ENCODE peak calls at places on chromosome 18, in six cellular contexts. Y is ovary, Q is psoas muscle, S is AG10803, V is Peyer's patch, R is right atrium auricular region. N is an unnamed sample.

GRCh38 chr18:49227456-49227855 is 233.0 kb downstream of the DYM start:
- DNase-seq in S (no peak), Y (no peak), Q (no peak), V (no peak), R (no peak), N (no peak)

GRCh38 chr18:67646890-67647289 is 130.4 kb upstream of the DSEL start:
- DNase-seq in S (no peak), R (no peak), Y (no peak), Q (no peak), V (no peak), N (no peak)

GRCh38 chr18:27181726-27182125 is 3.4 kb downstream of the CHST9 start:
- DNase-seq in V (no peak), S (no peak), Q (no peak), R (no peak), Y (no peak), N (no peak)

GRCh38 chr18:40293311-40293710 is 1661.7 kb upstream of the PIK3C3 start:
- DNase-seq in Y (no peak), S (no peak), V (no peak), Q (no peak), R (no peak), N (peak; percentile 3)

GRCh38 chr18:54257015-54257414 is 12.3 kb upstream of the POLI start:
- DNase-seq in Y (no peak), Q (no peak), R (no peak), V (no peak), S (peak; percentile 50), N (peak; percentile 73)

GRCh38 chr18:26493021-26493420 is 55.3 kb downstream of the KCTD1 start:
- DNase-seq in S (peak; percentile 28), R (no peak), Y (no peak), V (no peak), Q (no peak), N (peak; percentile 37)

GRCh38 chr18:59210311-59210710 is 9.6 kb upstream of the GRP start:
- DNase-seq in Q (no peak), V (no peak), R (no peak), Y (no peak), S (no peak), N (no peak)

GRCh38 chr18:25516121-25516520 is 164.2 kb upstream of the ZNF521 start:
- DNase-seq in Y (no peak), R (no peak), S (no peak), V (no peak), Q (no peak), N (no peak)

GRCh38 chr18:74367905-74368304 is 52.3 kb downstream of the C18orf63 start:
- DNase-seq in S (no peak), Q (no peak), V (no peak), Y (no peak), R (no peak), N (no peak)

GRCh38 chr18:77032121-77032758 is 100.3 kb downstream of the MBP start:
- DNase-seq in V (no peak), R (no peak), Q (no peak), Y (no peak), S (no peak), N (no peak)

GRCh38 chr18:31610841-31611240 is 19.2 kb downstream of the TTR start:
- DNase-seq in Q (no peak), Y (no peak), V (no peak), S (no peak), R (no peak), N (peak; percentile 15)

GRCh38 chr18:59211629-59212028 is 8.3 kb upstream of the GRP start:
- DNase-seq in Y (no peak), V (no peak), S (no peak), R (no peak), Q (no peak), N (no peak)

GRCh38 chr18:36075862-36076587 is 8.7 kb upstream of the RPRD1A start:
- DNase-seq in V (no peak), Y (no peak), Q (no peak), R (no peak), S (peak; percentile 91), N (peak; percentile 83)

GRCh38 chr18:5478261-5478660 is 65.5 kb downstream of the EPB41L3 start:
- DNase-seq in R (no peak), Y (no peak), V (no peak), Q (no peak), S (no peak), N (no peak)

GRCh38 chr18:35389095-35389618 is 12.0 kb upstream of the ZNF396 start:
- DNase-seq in Q (no peak), V (no peak), R (no peak), S (peak; percentile 81), Y (no peak), N (peak; percentile 76)

GRCh38 chr18:67476585-67476984 is 39.9 kb downstream of the DSEL start:
- DNase-seq in V (no peak), S (peak; percentile 20), Y (no peak), R (no peak), Q (no peak), N (peak; percentile 21)

GRCh38 chr18:22153428-22153827 is 16.0 kb upstream of the GATA6 start:
- DNase-seq in Y (no peak), V (no peak), Q (no peak), S (no peak), R (no peak), N (no peak)

GRCh38 chr18:12443631-12444030 is 35.9 kb downstream of the PRELID3A start:
- DNase-seq in Y (no peak), V (no peak), S (no peak), R (no peak), Q (no peak), N (no peak)

GRCh38 chr18:55420977-55421611 is 166.9 kb downstream of the TCF4 start:
- DNase-seq in S (no peak), V (no peak), R (no peak), Y (no peak), Q (no peak), N (peak; percentile 34)
- H3K4me3 ChIP-seq in S (peak overlapping the region; percentile 58), V (no peak overlapping the region), R (peak overlapping the region; percentile 18), Y (peak overlapping the region; percentile 16), Q (peak overlapping the region; percentile 67), N (no peak overlapping the region)

GRCh38 chr18:41751161-41751560 is 203.9 kb upstream of the PIK3C3 start:
- DNase-seq in Q (no peak), R (no peak), V (no peak), Y (no peak), S (no peak), N (no peak)

GRCh38 chr18:41744664-41745063 is 210.4 kb upstream of the PIK3C3 start:
- DNase-seq in V (no peak), R (no peak), Q (no peak), Y (no peak), S (no peak), N (peak; percentile 20)

GRCh38 chr18:41747723-41748242 is 207.3 kb upstream of the PIK3C3 start:
- DNase-seq in V (no peak), S (no peak), R (no peak), Y (no peak), Q (no peak), N (no peak)

DNA sequence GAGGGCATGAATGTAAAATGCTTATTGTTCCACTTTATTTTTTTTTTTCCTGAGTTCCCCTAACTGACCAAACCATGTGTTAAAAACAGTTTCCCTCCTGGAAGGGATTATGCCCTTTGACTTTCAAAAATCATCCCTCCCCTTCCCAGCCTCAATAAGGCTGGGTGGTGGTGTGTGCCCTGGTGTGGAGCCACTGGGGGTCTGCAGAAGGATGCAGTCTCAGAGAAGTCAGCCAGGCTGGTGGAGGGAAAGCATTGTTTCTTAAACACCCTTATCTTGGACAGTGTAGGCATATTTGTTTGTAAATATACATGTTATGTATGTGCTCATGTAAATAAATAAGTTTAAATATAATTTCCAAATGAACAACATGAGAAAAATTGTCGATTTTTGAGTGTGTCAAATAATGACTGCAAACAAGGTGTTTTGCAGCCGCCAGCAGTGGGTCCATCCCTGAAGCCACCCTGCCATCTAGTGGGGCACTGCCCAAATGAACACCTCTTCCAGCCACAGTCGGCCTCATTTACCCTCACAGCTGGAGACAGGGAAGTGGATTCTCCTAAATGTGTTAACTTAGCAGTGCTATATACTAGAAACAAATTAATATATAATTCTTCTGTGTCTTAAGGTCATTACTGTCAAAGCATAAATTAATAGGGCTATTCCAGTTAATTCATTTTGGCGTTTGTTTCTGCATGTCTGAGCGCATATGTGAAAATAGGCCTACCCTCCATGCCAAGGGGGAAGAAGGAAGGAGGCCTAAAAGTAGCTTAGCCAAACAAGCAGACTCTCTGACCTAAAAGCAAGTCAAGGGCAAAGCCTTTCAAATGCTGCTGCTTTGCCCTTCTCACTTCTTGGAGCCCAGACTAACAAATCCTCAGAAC is 209.6 kb upstream of the PIK3C3 start:
- DNase-seq in Y (no peak), R (no peak), S (peak; percentile 32), Q (peak; percentile 15), V (no peak), N (peak; percentile 79)
- TF ChIP-seq CTCF in Y (no peak), R (peak; percentile 37), S (peak; percentile 64), Q (peak; percentile 36), V (peak; percentile 12), N (peak; percentile 71)

DNA sequence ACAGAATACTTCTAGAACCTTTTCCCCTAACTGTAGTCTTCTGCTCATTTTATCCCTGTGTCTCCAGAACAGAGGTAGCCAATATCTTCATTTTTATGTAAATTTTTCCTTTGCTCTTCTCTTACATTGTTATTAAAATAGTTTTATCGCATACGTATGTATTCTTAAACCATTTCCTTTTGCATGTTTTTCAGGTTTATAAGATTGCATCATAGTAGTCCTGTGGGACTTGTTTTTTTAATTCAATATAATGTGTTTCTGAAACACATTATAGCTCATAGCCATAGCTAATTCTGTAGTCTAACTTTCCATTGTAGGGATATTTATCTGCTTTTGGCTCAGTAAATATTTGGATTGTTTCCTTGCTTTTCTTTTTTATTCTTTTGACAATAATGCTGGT is 484.3 kb downstream of the PTPRM start:
- DNase-seq in V (no peak), S (no peak), Y (no peak), R (no peak), Q (no peak), N (peak; percentile 69)
- H3K4me3 ChIP-seq in V (no peak overlapping the region), S (no peak overlapping the region), Y (no peak overlapping the region), R (no peak overlapping the region), Q (no peak overlapping the region), N (no peak overlapping the region)

DNA sequence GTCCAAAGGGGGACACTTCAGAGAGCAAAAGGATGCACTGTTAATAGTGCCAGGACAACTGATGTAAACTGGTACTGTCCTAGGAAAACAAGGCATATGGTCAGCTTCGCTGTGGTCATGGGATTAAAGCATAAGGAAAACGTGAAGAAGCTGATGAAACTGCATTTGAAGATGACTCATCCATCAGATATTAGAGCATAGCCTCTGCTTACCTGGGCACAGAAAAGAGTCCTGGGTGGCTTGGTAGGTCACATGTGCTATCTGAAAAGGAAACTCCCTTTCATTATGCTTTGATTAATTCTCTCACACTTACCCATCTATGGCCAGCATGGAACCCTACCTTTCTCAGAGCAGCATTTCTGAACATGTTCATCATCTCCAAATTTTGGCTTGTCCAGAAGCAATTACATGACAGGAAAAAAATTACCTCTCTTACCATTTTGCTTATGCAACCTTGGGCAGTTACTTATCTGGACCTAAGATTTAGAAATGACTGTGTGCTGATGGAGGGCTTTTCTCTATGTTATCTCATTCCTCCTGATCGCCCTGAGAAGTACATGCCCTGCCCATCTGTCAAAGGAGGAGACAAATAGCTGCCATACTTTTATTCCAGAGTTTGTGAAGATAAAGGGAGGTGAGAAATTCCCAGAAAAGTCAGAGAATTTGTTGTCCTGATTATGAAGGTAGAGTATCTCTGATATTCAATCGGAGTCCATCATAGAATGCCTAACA is 275.3 kb upstream of the SLC14A2 start:
- DNase-seq in Y (no peak), R (no peak), S (no peak), V (no peak), Q (no peak), N (no peak)
- TF ChIP-seq CTCF in Y (no peak), R (no peak), S (no peak), V (no peak), Q (no peak), N (no peak)